ENCODE peak calls at places on chromosome 13, in four cellular contexts. D, W, T and A are unnamed samples.

GRCh38 chr13:97342936-97343335 is 91.0 kb upstream of the RAP2A start:
- DNase-seq in D (no peak), W (no peak), T (no peak), A (no peak)

GRCh38 chr13:19882231-19882630 is 18.8 kb upstream of the ZMYM5 start:
- DNase-seq in D (no peak), W (no peak), T (no peak), A (no peak)

GRCh38 chr13:93227280-93227905 is 786 bp downstream of the GPC6 start:
- DNase-seq in D (peak; percentile 52), W (peak; percentile 33), T (peak; percentile 57), A (no peak)

GRCh38 chr13:113886561-113887112 is 22.8 kb upstream of the GAS6 start:
- DNase-seq in D (no peak), W (no peak), T (no peak), A (no peak)

GRCh38 chr13:59750860-59751259 is 412.9 kb downstream of the DIAPH3 start:
- DNase-seq in D (peak; percentile 57), W (peak; percentile 80), T (peak; percentile 21), A (no peak)

GRCh38 chr13:27401210-27401609 is 23.2 kb upstream of the GTF3A start:
- DNase-seq in D (no peak), W (no peak), T (no peak), A (no peak)

GRCh38 chr13:107254392-107254791 is 686.5 kb upstream of the ARGLU1 start:
- DNase-seq in D (no peak), W (no peak), T (no peak), A (no peak)

GRCh38 chr13:41960195-41960699 is 662 bp downstream of the VWA8 start:
- DNase-seq in D (peak; percentile 29), W (no peak), T (no peak), A (no peak)

GRCh38 chr13:61414686-61415664 is 674 bp downstream of the PCDH20 start:
- DNase-seq in D (no peak), W (no peak), T (peak; percentile 71), A (no peak)

GRCh38 chr13:90738881-90739280 is 608.6 kb upstream of the MIR17HG start:
- DNase-seq in D (no peak), W (no peak), T (no peak), A (no peak)

GRCh38 chr13:95641961-95642621 is 2.4 kb downstream of the DZIP1 start:
- DNase-seq in D (peak; percentile 43), W (peak; percentile 31), T (peak; percentile 73), A (no peak)

GRCh38 chr13:67075239-67075638 is 154.9 kb downstream of the PCDH9 start:
- DNase-seq in D (peak; percentile 15), W (no peak), T (no peak), A (no peak)

GRCh38 chr13:98233127-98233526 is 56.1 kb upstream of the RNF113B start:
- DNase-seq in D (no peak), W (no peak), T (no peak), A (no peak)

GRCh38 chr13:24511824-24512207 is 762 bp downstream of the PARP4 start:
- DNase-seq in D (no peak), W (no peak), T (no peak), A (no peak)

GRCh38 chr13:31431722-31432137 is 232.0 kb downstream of the B3GLCT start:
- DNase-seq in D (peak; percentile 28), W (peak; percentile 39), T (peak; percentile 67), A (no peak)

GRCh38 chr13:113364371-113364932 is 522 bp upstream of the GRTP1 start:
- DNase-seq in D (no peak), W (no peak), T (no peak), A (no peak)

GRCh38 chr13:23778007-23778687 is 111.1 kb downstream of the MIPEP start:
- DNase-seq in D (peak; percentile 83), W (no peak), T (no peak), A (no peak)

GRCh38 chr13:75440100-75440499 is 41.9 kb downstream of the TBC1D4 start:
- DNase-seq in D (no peak), W (no peak), T (no peak), A (no peak)

GRCh38 chr13:112622375-112622774 is 34.4 kb upstream of the TUBGCP3 start:
- DNase-seq in D (no peak), W (no peak), T (no peak), A (no peak)

GRCh38 chr13:65959305-65959704 is 1270.8 kb downstream of the PCDH9 start:
- DNase-seq in D (peak; percentile 28), W (no peak), T (no peak), A (no peak)

GRCh38 chr13:110855363-110855762 is 59.5 kb downstream of the ANKRD10 start:
- DNase-seq in D (no peak), W (no peak), T (no peak), A (no peak)

GRCh38 chr13:55437162-55437561 is 1703.6 kb upstream of the PRR20A start:
- DNase-seq in D (no peak), W (no peak), T (no peak), A (no peak)

GRCh38 chr13:24339937-24340607 is 30.7 kb downstream of the C1QTNF9 start:
- DNase-seq in D (no peak), W (no peak), T (no peak), A (no peak)

GRCh38 chr13:76929975-76930374 is 18.3 kb upstream of the ACOD1 start:
- DNase-seq in D (no peak), W (no peak), T (no peak), A (no peak)

GRCh38 chr13:59946924-59947323 is 216.8 kb downstream of the DIAPH3 start:
- DNase-seq in D (peak; percentile 3), W (no peak), T (no peak), A (no peak)

GRCh38 chr13:40539954-40540706 is 126.3 kb downstream of the FOXO1 start:
- DNase-seq in D (peak; percentile 52), W (peak; percentile 86), T (no peak), A (no peak)

GRCh38 chr13:33571618-33572017 is 246.3 kb upstream of the RFC3 start:
- DNase-seq in D (no peak), W (no peak), T (no peak), A (no peak)

GRCh38 chr13:24148414-24149305 is 11.9 kb upstream of the SPATA13 start:
- DNase-seq in D (peak; percentile 99), W (peak; percentile 94), T (peak; percentile 37), A (no peak)

GRCh38 chr13:112575680-112576079 is 12.3 kb downstream of the TUBGCP3 start:
- DNase-seq in D (no peak), W (no peak), T (no peak), A (no peak)

GRCh38 chr13:28792992-28793391 is 27.1 kb upstream of the MTUS2 start:
- DNase-seq in D (peak; percentile 79), W (peak; percentile 75), T (no peak), A (no peak)

GRCh38 chr13:67158903-67159302 is 71.2 kb downstream of the PCDH9 start:
- DNase-seq in D (no peak), W (no peak), T (no peak), A (no peak)

GRCh38 chr13:101341464-101341863 is 74.8 kb downstream of the NALCN start:
- DNase-seq in D (peak; percentile 12), W (no peak), T (no peak), A (no peak)

GRCh38 chr13:87982436-87982835 is 311.3 kb downstream of the SLITRK5 start:
- DNase-seq in D (no peak), W (no peak), T (no peak), A (no peak)

DNA sequence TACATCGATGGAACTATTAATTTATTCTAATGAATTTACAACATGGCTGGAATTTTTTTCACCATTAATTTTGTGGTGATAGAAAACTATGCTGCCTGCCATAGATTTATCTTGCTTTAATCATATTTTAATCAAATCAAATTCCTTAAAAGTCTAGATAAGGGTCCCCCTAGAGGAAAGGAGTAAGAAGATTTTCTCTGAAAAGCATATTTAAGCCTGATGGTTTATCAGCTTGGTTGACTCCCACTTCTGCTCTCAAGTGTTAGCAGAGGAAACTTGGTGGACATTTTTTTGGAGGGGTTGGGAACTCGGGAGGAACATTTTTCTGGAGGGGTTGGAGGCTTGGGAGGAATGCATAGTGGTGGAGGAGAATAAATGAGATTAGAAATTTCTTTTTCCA is 253.3 kb downstream of the KCNRG start:
- DNase-seq in D (peak; percentile 5), W (no peak), T (no peak), A (no peak)
- TF ChIP-seq CTCF in D (peak; percentile 11), W (no peak), T (no peak), A (no peak)

DNA sequence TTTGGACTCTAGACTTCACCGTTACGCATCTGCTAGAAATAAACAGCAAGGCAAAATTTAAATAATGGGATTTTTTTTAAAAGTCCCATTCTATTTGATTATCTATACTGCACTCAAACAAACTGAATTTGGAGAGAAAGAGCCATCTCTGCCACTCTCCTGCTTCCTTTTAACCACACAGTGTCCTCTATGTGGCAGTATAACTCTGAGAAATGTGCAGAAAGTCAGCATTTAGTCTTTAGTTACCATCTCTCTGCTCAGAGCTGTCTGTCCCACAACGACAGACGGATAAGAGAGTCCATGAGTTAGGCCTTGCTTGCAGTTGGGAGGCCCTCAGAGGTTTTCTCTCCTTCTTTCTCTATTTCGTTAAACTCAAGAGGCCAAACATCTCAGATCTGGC is 21.2 kb downstream of the CCNA1 start:
- DNase-seq in D (peak; percentile 2), W (no peak), T (no peak), A (no peak)
- TF ChIP-seq CTCF in D (peak; percentile 15), W (peak; percentile 25), T (no peak), A (no peak)

GRCh38 chr13:36450534-36450933 is 18.2 kb downstream of the CCNA1 start:
- DNase-seq in D (no peak), W (no peak), T (no peak), A (no peak)
- TF ChIP-seq CTCF in D (no peak), W (no peak), T (no peak), A (no peak)

GRCh38 chr13:38914070-38914469 is 76.6 kb downstream of the STOML3 start:
- DNase-seq in D (no peak), W (no peak), T (no peak), A (no peak)
- TF ChIP-seq CTCF in D (no peak), W (no peak), T (no peak), A (no peak)

GRCh38 chr13:46603165-46603603 is 50.2 kb downstream of the LRCH1 start:
- DNase-seq in D (no peak), W (no peak), T (no peak), A (no peak)
- TF ChIP-seq CTCF in D (peak; percentile 18), W (peak; percentile 38), T (peak; percentile 12), A (no peak)

GRCh38 chr13:89577301-89577700 is 1770.2 kb upstream of the MIR17HG start:
- DNase-seq in D (no peak), W (no peak), T (no peak), A (no peak)
- TF ChIP-seq CTCF in D (no peak), W (no peak), T (peak; percentile 60), A (no peak)

DNA sequence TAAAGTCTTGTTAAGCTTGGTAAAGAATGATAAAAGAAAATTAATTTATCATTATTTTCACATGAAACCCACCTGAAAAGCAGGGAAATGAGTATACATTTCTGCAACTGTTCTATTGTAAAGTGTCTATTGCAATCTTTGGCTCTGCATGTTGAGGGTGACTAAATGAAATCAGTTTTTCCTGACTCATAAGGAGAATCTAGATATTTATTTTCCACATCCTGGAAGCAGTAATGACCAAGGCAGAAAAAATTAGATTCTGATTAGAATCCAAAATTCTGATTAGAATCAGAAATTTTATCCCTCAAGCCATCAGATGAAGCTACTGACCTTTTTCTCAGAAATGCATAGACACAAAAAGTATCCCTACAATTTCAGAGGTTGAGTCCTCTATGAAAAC is 178.4 kb downstream of the MYO16 start:
- DNase-seq in D (peak; percentile 55), W (no peak), T (no peak), A (no peak)
- TF ChIP-seq CTCF in D (no peak), W (no peak), T (no peak), A (no peak)